ENCODE peak calls at places on chromosomes 3 and 15, in four cellular contexts. I is WTC11, O is HepG2, N is A549. P is an unnamed sample.

GRCh38 chr3:58833501-58833900 is 166.9 kb upstream of the FAM3D start:
- DNase-seq in N (no peak), O (no peak), I (no peak), P (no peak)

GRCh38 chr15:56821721-56822425 is 88.6 kb upstream of the ZNF280D start:
- DNase-seq in I (peak), N (peak), O (peak), P (peak)

GRCh38 chr3:13108861-13109260 is 35.6 kb upstream of the IQSEC1 start:
- DNase-seq in O (no peak), N (no peak), I (no peak), P (no peak)

GRCh38 chr15:34853001-34853758 is 57.8 kb upstream of the ACTC1 start:
- DNase-seq in I (no peak), N (no peak), O (no peak), P (no peak)

GRCh38 chr15:71806452-71806931 is 3.9 kb upstream of the NR2E3 start:
- DNase-seq in I (no peak), N (no peak), O (no peak), P (no peak)

GRCh38 chr15:39172380-39173281 is 408.2 kb upstream of the THBS1 start:
- DNase-seq in N (no peak), O (peak), I (no peak), P (no peak)

GRCh38 chr3:162390891-162391290 is 894.3 kb downstream of the OTOL1 start:
- DNase-seq in N (peak), I (no peak), O (no peak), P (no peak)

GRCh38 chr3:125125822-125126245 is 70.0 kb upstream of the HEG1 start:
- DNase-seq in I (no peak), O (peak), N (no peak), P (no peak)

GRCh38 chr3:128547368-128547987 is 54.5 kb upstream of the GATA2 start:
- DNase-seq in N (no peak), O (no peak), I (no peak), P (peak)

GRCh38 chr15:57542505-57542817 is 49.2 kb upstream of the MYZAP start:
- DNase-seq in I (no peak), O (no peak), N (no peak), P (no peak)

GRCh38 chr15:71784719-71785118 is 25.6 kb upstream of the NR2E3 start:
- DNase-seq in N (no peak), I (peak), O (no peak), P (peak)

GRCh38 chr3:61809879-61810278 is 248.5 kb downstream of the PTPRG start:
- DNase-seq in I (no peak), O (no peak), N (no peak), P (no peak)

GRCh38 chr15:41607033-41607432 is 48.0 kb downstream of the TYRO3 start:
- DNase-seq in N (no peak), I (no peak), O (no peak), P (no peak)

GRCh38 chr15:54374184-54374947 is 396.1 kb downstream of the UNC13C start:
- DNase-seq in O (no peak), N (no peak), I (peak), P (no peak)

GRCh38 chr3:119295816-119296484 is 1.8 kb downstream of the ARHGAP31 start:
- DNase-seq in N (no peak), I (no peak), O (no peak), P (no peak)

GRCh38 chr3:120741837-120742197 is 499 bp downstream of the RABL3 start:
- DNase-seq in I (no peak), N (no peak), O (peak), P (no peak)

GRCh38 chr3:54087581-54088410 is 34.6 kb upstream of the CACNA2D3 start:
- DNase-seq in I (peak), N (no peak), O (no peak), P (no peak)

GRCh38 chr15:33915571-33916407 is 52.5 kb upstream of the CHRM5 start:
- DNase-seq in O (peak), I (peak), N (no peak), P (peak)

GRCh38 chr15:55897560-55898336 is 95.7 kb downstream of the NEDD4 start:
- DNase-seq in O (peak), I (peak), N (peak), P (peak)

GRCh38 chr3:33665294-33665693 is 52.8 kb downstream of the CLASP2 start:
- DNase-seq in O (no peak), N (no peak), I (no peak), P (no peak)

GRCh38 chr3:178436773-178437172 is 99.5 kb upstream of the KCNMB2 start:
- DNase-seq in N (peak), O (no peak), I (no peak), P (peak)

GRCh38 chr3:101629219-101629618 is 47.7 kb downstream of the ZBTB11 start:
- DNase-seq in N (no peak), O (no peak), I (no peak), P (no peak)

GRCh38 chr3:108620250-108620649 is 30.7 kb downstream of the DZIP3 start:
- DNase-seq in I (no peak), O (no peak), N (no peak), P (no peak)

GRCh38 chr3:13011369-13012227 is 61.6 kb downstream of the IQSEC1 start:
- DNase-seq in I (no peak), O (peak), N (no peak), P (peak)

GRCh38 chr15:38894260-38894948 is 329.8 kb upstream of the RASGRP1 start:
- DNase-seq in I (no peak), N (peak), O (no peak), P (no peak)

GRCh38 chr15:66237513-66238235 is 15.9 kb downstream of the MEGF11 start:
- DNase-seq in N (no peak), I (no peak), O (no peak), P (no peak)

GRCh38 chr3:194046995-194047681 is 88.8 kb upstream of the HES1 start:
- DNase-seq in I (no peak), N (no peak), O (no peak), P (no peak)

DNA sequence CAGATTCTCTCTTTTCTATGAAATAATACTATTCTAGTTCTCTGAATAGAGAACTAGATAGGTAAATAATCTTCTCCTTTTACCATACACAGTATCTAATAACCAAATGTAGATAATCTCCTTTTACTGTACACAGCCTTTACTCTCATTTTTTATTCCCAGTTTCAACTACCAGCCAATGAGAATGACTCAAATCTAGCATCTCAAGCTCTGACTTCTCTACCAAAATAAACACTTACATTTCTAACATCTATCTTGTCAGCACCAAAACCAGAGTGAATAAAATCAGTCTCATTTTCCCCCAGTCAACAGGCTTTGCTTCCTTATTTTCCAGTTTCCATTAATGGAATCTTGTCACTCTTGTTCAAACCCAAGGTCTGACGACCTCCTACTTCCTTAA is 36.9 kb downstream of the LRRFIP2 start:
- DNase-seq in N (no peak), I (no peak), O (no peak), P (no peak)
- TF ChIP-seq HMGXB4 in N (no peak), I (no peak), O (no peak), P (no peak)

DNA sequence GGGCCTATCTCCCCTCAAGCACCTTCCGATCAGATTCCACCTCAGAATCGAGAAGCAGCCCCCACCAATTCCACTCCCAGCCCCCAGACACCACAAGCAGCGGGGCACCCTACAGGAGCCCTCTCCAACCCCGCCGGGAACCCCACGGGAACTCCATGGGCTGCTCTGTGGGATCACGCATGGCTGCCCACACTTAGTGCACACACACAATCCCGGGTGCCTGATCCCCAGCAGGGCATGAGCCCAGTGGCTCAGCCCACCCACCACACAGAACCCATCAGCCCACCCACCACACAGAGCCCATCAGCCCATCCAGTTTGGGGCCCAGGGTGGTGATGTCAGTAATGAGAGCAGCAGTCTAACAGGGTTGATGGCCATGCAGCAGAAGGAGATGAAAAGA is 141.6 kb upstream of the LINGO1 start:
- DNase-seq in O (no peak), N (no peak), I (no peak), P (no peak)
- TF ChIP-seq HMGXB4 in O (no peak), N (no peak), I (no peak), P (no peak)

GRCh38 chr15:63089260-63090043 is 32.2 kb upstream of the LACTB start:
- DNase-seq in O (peak), I (peak), N (peak), P (no peak)
- TF ChIP-seq HMGXB4 in O (no peak), I (no peak), N (no peak), P (no peak)

GRCh38 chr3:173066044-173066679 is 74.9 kb downstream of the SPATA16 start:
- DNase-seq in I (no peak), N (no peak), O (no peak), P (peak)

GRCh38 chr3:173064631-173065030 is 76.4 kb downstream of the SPATA16 start:
- DNase-seq in I (no peak), N (no peak), O (no peak), P (no peak)

DNA sequence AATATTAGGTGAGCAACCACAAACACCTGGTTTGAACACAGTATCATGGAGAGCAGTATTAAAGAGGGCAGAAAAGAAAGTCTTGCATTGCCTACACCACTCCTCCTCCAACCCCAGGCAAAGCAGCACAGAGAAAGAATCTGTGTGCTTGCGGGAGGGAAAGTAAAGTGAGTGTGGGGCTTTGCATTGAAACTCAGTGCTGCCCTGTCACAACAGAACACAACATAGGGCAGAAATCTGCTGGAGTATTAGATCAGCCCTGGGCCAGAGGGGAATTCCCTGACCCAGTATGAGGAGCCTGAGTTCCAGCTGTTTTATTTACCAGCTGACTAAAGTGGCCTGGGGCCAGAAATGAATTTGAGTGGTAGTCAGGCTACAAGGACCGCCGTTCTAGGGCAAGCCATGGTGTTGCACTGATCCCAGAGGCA is 75.5 kb downstream of the SPATA16 start:
- DNase-seq in N (no peak), I (no peak), O (no peak), P (no peak)
- TF ChIP-seq HMGXB4 in N (no peak), I (no peak), O (no peak), P (no peak)

P was measured in K562.